ENCODE peak calls at places on chromosomes 6 and 20, in seven cellular contexts. V is lower lobe of right lung, G is heart right ventricle, F is brain microvascular endothelial cell, N is stomach, I is HCT116, H is colonic mucosa. C is an unnamed sample.

GRCh38 chr6:47180633-47181032 is 129.1 kb downstream of the TNFRSF21 start:
- DNase-seq in V (no peak), G (no peak), F (peak; percentile 80), N (no peak), I (peak; percentile 47), H (no peak), C (no peak)

GRCh38 chr6:18308070-18308735 is 43.9 kb upstream of the DEK start:
- DNase-seq in V (no peak), G (no peak), F (no peak), N (no peak), I (no peak), H (no peak), C (no peak)

GRCh38 chr6:43478008-43478372 is 620 bp downstream of the TJAP1 start:
- DNase-seq in V (no peak), G (no peak), F (no peak), N (no peak), I (no peak), H (no peak), C (no peak)

GRCh38 chr20:14334306-14334930 is 3.0 kb downstream of the FLRT3 start:
- DNase-seq in V (no peak), G (no peak), F (peak; percentile 45), N (peak; percentile 47), I (no peak), H (no peak), C (no peak)

GRCh38 chr20:38806855-38807655 is 1.6 kb downstream of the PPP1R16B start:
- DNase-seq in V (no peak), G (no peak), F (no peak), N (no peak), I (no peak), H (no peak), C (peak; percentile 60)

GRCh38 chr6:17081273-17081672 is 20.6 kb upstream of the STMND1 start:
- DNase-seq in V (no peak), G (no peak), F (no peak), N (no peak), I (no peak), H (no peak), C (no peak)

GRCh38 chr6:30814137-30815084 is 69.9 kb upstream of the DDR1 start:
- DNase-seq in V (no peak), G (no peak), F (no peak), N (peak; percentile 35), I (peak; percentile 88), H (no peak), C (no peak)

GRCh38 chr20:35134472-35134871 is 12.7 kb downstream of the EDEM2 start:
- DNase-seq in V (no peak), G (peak; percentile 39), F (no peak), N (no peak), I (no peak), H (no peak), C (no peak)

GRCh38 chr6:159463440-159463839 is 229.6 kb downstream of the SOD2 start:
- DNase-seq in V (no peak), G (no peak), F (peak; percentile 5), N (no peak), I (peak; percentile 16), H (no peak), C (no peak)

GRCh38 chr6:40788661-40789111 is 201.5 kb upstream of the LRFN2 start:
- DNase-seq in V (no peak), G (no peak), F (no peak), N (no peak), I (no peak), H (no peak), C (peak; percentile 40)

GRCh38 chr6:127567476-127567875 is 9.5 kb upstream of the C6orf58 start:
- DNase-seq in V (no peak), G (no peak), F (no peak), N (no peak), I (no peak), H (no peak), C (no peak)

GRCh38 chr6:127566119-127566518 is 10.9 kb upstream of the C6orf58 start:
- DNase-seq in V (no peak), G (no peak), F (no peak), N (no peak), I (no peak), H (no peak), C (no peak)

GRCh38 chr6:127570739-127571389 is 6.1 kb upstream of the C6orf58 start:
- DNase-seq in V (no peak), G (no peak), F (no peak), N (no peak), I (no peak), H (no peak), C (no peak)

GRCh38 chr6:127564761-127565160 is 12.2 kb upstream of the C6orf58 start:
- DNase-seq in V (no peak), G (no peak), F (no peak), N (no peak), I (no peak), H (no peak), C (no peak)

DNA sequence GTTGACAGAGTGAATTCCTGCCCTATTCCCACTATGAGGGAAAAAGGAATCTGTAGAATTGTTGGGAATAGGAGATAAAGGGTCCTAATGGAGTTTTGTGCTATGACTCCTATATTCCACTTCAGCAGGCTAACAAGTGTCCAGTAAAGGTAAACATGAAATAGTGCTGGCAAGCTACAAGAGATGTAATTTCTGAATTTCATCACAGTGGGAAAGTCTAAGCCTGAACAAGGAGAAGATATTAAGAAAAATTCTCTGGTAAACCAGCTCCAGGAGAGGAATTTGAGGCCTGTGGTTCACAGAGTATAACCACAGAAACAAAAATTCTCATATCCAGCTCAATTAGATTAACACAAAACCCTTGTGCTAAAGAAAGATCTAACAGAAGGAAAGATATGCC is 10.3 kb upstream of the C6orf58 start:
- DNase-seq in V (no peak), G (no peak), F (no peak), N (no peak), I (no peak), H (no peak), C (no peak)
- H3K27ac ChIP-seq in V (no peak overlapping the region), G (no peak overlapping the region), F (no peak overlapping the region), N (peak overlapping the region; percentile 64), I (no peak overlapping the region), H (no peak overlapping the region), C (no peak overlapping the region)

GRCh38 chr20:11172881-11173280 is 499.1 kb upstream of the JAG1 start:
- DNase-seq in V (no peak), G (no peak), F (no peak), N (no peak), I (no peak), H (no peak), C (no peak)

GRCh38 chr20:11166716-11167115 is 492.9 kb upstream of the JAG1 start:
- DNase-seq in V (no peak), G (no peak), F (no peak), N (no peak), I (no peak), H (no peak), C (no peak)

GRCh38 chr20:11170565-11170964 is 496.8 kb upstream of the JAG1 start:
- DNase-seq in V (no peak), G (no peak), F (peak; percentile 59), N (no peak), I (no peak), H (no peak), C (no peak)

GRCh38 chr20:11168026-11168425 is 494.2 kb upstream of the JAG1 start:
- DNase-seq in V (no peak), G (no peak), F (no peak), N (no peak), I (no peak), H (no peak), C (no peak)

GRCh38 chr20:11170025-11170424 is 496.2 kb upstream of the JAG1 start:
- DNase-seq in V (no peak), G (no peak), F (no peak), N (no peak), I (no peak), H (no peak), C (no peak)
- H3K4me3 ChIP-seq in V (no peak overlapping the region), G (no peak overlapping the region), F (no peak overlapping the region), N (no peak overlapping the region), I (no peak overlapping the region), H (no peak overlapping the region), C (no peak overlapping the region)

DNA sequence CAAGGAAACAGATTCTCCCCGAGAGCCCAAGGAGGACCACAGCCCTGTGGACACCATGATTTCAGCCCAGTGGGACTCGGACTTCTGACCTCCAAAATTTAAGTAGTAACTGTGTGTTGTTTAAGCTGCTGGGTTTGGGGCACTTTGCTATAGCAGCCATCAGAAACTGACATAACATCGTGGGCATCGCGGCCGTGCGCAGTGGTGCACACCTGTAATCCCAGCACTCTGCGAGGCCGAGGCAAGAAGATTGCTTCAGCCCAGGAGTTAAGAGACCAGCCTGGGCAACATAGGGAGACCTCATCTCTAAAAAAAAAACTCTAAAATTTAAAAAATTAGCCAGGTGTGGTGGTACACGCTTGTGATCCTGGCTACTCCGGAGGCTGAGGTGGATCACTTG is 175.8 kb downstream of the PREX1 start:
- DNase-seq in V (no peak), G (no peak), F (no peak), N (no peak), I (no peak), H (no peak), C (no peak)
- H3K36me3 ChIP-seq in V (peaks cover 97% of the 10 kb centered on the region), G (no peaks in the 10 kb centered on the region), F (peaks cover 47% of the 10 kb centered on the region), N (peaks cover 93% of the 10 kb centered on the region), I (no peaks in the 10 kb centered on the region), H (no peaks in the 10 kb centered on the region), C (peaks cover 63% of the 10 kb centered on the region)

DNA sequence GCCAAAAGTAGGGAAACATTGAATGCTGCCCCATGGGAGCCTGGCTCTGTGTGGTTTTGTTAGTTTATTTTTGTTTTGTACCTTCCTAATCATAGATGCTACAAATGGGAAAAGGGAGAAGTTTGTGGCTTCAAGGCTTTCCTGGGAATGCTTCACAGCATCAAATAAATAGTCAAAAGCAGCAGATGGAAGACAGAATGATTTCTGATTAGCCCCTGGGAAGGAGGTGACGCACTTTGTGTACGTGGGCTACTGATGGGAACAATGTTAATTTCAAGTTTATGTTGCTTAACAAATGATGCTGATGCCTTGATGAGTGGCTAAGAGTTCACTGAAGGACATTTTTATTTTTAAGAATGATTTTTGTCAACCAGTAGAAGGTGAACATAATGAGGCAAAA is 532.8 kb downstream of the BCKDHB start:
- DNase-seq in V (no peak), G (no peak), F (no peak), N (no peak), I (no peak), H (no peak), C (no peak)
- H3K27ac ChIP-seq in V (peak overlapping the region; percentile 70), G (no peak overlapping the region), F (peak overlapping the region; percentile 99), N (peak overlapping the region; percentile 55), I (no peak overlapping the region), H (no peak overlapping the region), C (no peak overlapping the region)

GRCh38 chr20:51259455-51259854 is 236.5 kb upstream of the KCNG1 start:
- DNase-seq in V (no peak), G (no peak), F (no peak), N (no peak), I (no peak), H (no peak), C (no peak)

GRCh38 chr20:51266353-51266752 is 243.4 kb upstream of the KCNG1 start:
- DNase-seq in V (no peak), G (no peak), F (no peak), N (no peak), I (no peak), H (no peak), C (no peak)

GRCh38 chr20:51265366-51265765 is 242.5 kb upstream of the KCNG1 start:
- DNase-seq in V (no peak), G (no peak), F (no peak), N (no peak), I (no peak), H (no peak), C (no peak)

GRCh38 chr20:51258582-51259175 is 235.8 kb upstream of the KCNG1 start:
- DNase-seq in V (no peak), G (no peak), F (peak; percentile 27), N (no peak), I (no peak), H (no peak), C (no peak)

GRCh38 chr20:51262240-51262639 is 239.3 kb upstream of the KCNG1 start:
- DNase-seq in V (no peak), G (no peak), F (no peak), N (no peak), I (no peak), H (no peak), C (no peak)
- H3K4me3 ChIP-seq in V (no peak overlapping the region), G (no peak overlapping the region), F (no peak overlapping the region), N (no peak overlapping the region), I (no peak overlapping the region), H (no peak overlapping the region), C (no peak overlapping the region)